ENCODE peak calls at places on chromosome 1, in four cellular contexts. U, S, C and I are unnamed samples.

GRCh38 chr1:12584900-12585525 is 33.0 kb downstream of the DHRS3 start:
- DNase-seq in U (no peak), S (no peak), C (no peak), I (no peak)

GRCh38 chr1:54334996-54335395 is 71.2 kb downstream of the SSBP3 start:
- DNase-seq in U (no peak), S (no peak), C (no peak), I (no peak)

GRCh38 chr1:41876533-41877445 is 41.9 kb downstream of the HIVEP3 start:
- DNase-seq in U (no peak), S (no peak), C (no peak), I (no peak)

GRCh38 chr1:158095737-158096335 is 84.9 kb upstream of the CD1D start:
- DNase-seq in U (peak), S (peak), C (no peak), I (peak)

GRCh38 chr1:48099011-48099550 is 101.9 kb upstream of the TRABD2B start:
- DNase-seq in U (no peak), S (no peak), C (no peak), I (no peak)

GRCh38 chr1:225987491-225988316 is 11.4 kb downstream of the SDE2 start:
- DNase-seq in U (no peak), S (no peak), C (no peak), I (no peak)

GRCh38 chr1:33081554-33082305 is 777 bp downstream of the AZIN2 start:
- DNase-seq in U (no peak), S (no peak), C (no peak), I (no peak)

GRCh38 chr1:180003026-180003695 is 48.6 kb downstream of the CEP350 start:
- DNase-seq in U (no peak), S (no peak), C (no peak), I (no peak)

GRCh38 chr1:168360151-168360550 is 79.5 kb downstream of the TBX19 start:
- DNase-seq in U (peak), S (peak), C (no peak), I (peak)

GRCh38 chr1:40739455-40740008 is 44.1 kb upstream of the KCNQ4 start:
- DNase-seq in U (no peak), S (no peak), C (no peak), I (no peak)